ENCODE peak calls at places on chromosomes 13 and 19, in four cellular contexts. M is IMR-90, G is lower leg skin, O is GM12878. Z is an unnamed sample.

GRCh38 chr13:97495678-97496077 is 61.7 kb downstream of the RAP2A start:
- DNase-seq in M (no peak), O (no peak), G (no peak), Z (no peak)

GRCh38 chr13:99040536-99041141 is 62.8 kb upstream of the DOCK9 start:
- DNase-seq in O (no peak), M (no peak), G (no peak), Z (no peak)

GRCh38 chr13:46605089-46605488 is 52.1 kb downstream of the LRCH1 start:
- DNase-seq in M (no peak), O (no peak), G (no peak), Z (no peak)

GRCh38 chr13:113140677-113141590 is 17.5 kb upstream of the PROZ start:
- DNase-seq in G (no peak), M (no peak), O (no peak), Z (no peak)

GRCh38 chr19:16244091-16244490 is 46.4 kb downstream of the AP1M1 start:
- DNase-seq in M (peak), G (no peak), O (no peak), Z (no peak)

GRCh38 chr13:42762917-42763316 is 18.5 kb upstream of the FAM216B start:
- DNase-seq in M (peak), G (no peak), O (no peak), Z (no peak)

GRCh38 chr13:39036212-39036611 is 1.7 kb downstream of the PROSER1 start:
- DNase-seq in G (no peak), O (no peak), M (peak), Z (no peak)

GRCh38 chr13:66139701-66140100 is 1090.4 kb downstream of the PCDH9 start:
- DNase-seq in M (no peak), G (no peak), O (no peak), Z (no peak)

GRCh38 chr13:20209937-20210336 is 17.2 kb upstream of the GJB2 start:
- DNase-seq in O (no peak), G (no peak), M (no peak), Z (no peak)

GRCh38 chr19:8146877-8147575 is 2.4 kb downstream of the FBN3 start:
- DNase-seq in M (no peak), G (no peak), O (no peak), Z (no peak)

GRCh38 chr13:79741006-79741405 is 260.1 kb downstream of the NDFIP2 start:
- DNase-seq in G (no peak), O (no peak), M (peak), Z (no peak)

GRCh38 chr13:26498524-26499208 is 58.8 kb upstream of the WASF3 start:
- DNase-seq in G (no peak), M (peak), O (no peak), Z (no peak)

GRCh38 chr13:99103536-99103935 is 97.1 kb upstream of the UBAC2 start:
- DNase-seq in M (no peak), G (no peak), O (no peak), Z (no peak)

GRCh38 chr19:46495789-46496099 is at the start of gene PNMA8B:
- DNase-seq in G (no peak), M (peak), O (no peak), Z (no peak)

GRCh38 chr13:109871018-109871370 is 84.6 kb upstream of the IRS2 start:
- DNase-seq in O (no peak), M (peak), G (no peak), Z (no peak)

GRCh38 chr13:113917523-113918371 is 53.9 kb upstream of the GAS6 start:
- DNase-seq in G (peak), O (no peak), M (no peak), Z (no peak)

GRCh38 chr13:90302113-90302512 is 1045.4 kb upstream of the MIR17HG start:
- DNase-seq in G (no peak), O (no peak), M (peak), Z (peak)

GRCh38 chr13:20064128-20064527 is 96.7 kb downstream of the GJA3 start:
- DNase-seq in O (no peak), G (no peak), M (peak), Z (no peak)

GRCh38 chr13:37485766-37486165 is 112.8 kb downstream of the POSTN start:
- DNase-seq in G (no peak), O (no peak), M (peak), Z (no peak)

GRCh38 chr19:15248648-15249559 is 16.7 kb upstream of the EPHX3 start:
- DNase-seq in M (peak), G (peak), O (no peak), Z (peak)

GRCh38 chr19:1315470-1316166 is 29.9 kb downstream of the EFNA2 start:
- DNase-seq in M (peak), O (no peak), G (no peak), Z (no peak)

GRCh38 chr13:19862511-19863313 is 737 bp downstream of the ZMYM5 start:
- DNase-seq in G (peak), O (no peak), M (peak), Z (no peak)

GRCh38 chr13:111850458-111850857 is 216.5 kb upstream of the SOX1 start:
- DNase-seq in M (no peak), G (no peak), O (no peak), Z (no peak)

GRCh38 chr19:50252111-50252886 is 48.9 kb downstream of the MYH14 start:
- DNase-seq in O (no peak), G (no peak), M (no peak), Z (peak)

GRCh38 chr13:28609936-28610335 is 49.0 kb upstream of the POMP start:
- DNase-seq in G (no peak), O (no peak), M (peak), Z (no peak)

GRCh38 chr13:66618702-66619101 is 611.4 kb downstream of the PCDH9 start:
- DNase-seq in M (peak), O (no peak), G (no peak), Z (peak)

GRCh38 chr19:33998739-33999345 is 173.5 kb upstream of the LSM14A start:
- DNase-seq in O (no peak), M (no peak), G (no peak), Z (no peak)

GRCh38 chr13:22964245-22964966 is 216.4 kb upstream of the SGCG start:
- DNase-seq in G (peak), O (no peak), M (no peak), Z (no peak)

GRCh38 chr19:31350033-31350692 is 927 bp upstream of the TSHZ3 start:
- DNase-seq in M (no peak), O (no peak), G (no peak), Z (peak)

GRCh38 chr19:34452671-34453253 is 24.6 kb downstream of the UBA2 start:
- DNase-seq in G (no peak), O (no peak), M (peak), Z (no peak)

DNA sequence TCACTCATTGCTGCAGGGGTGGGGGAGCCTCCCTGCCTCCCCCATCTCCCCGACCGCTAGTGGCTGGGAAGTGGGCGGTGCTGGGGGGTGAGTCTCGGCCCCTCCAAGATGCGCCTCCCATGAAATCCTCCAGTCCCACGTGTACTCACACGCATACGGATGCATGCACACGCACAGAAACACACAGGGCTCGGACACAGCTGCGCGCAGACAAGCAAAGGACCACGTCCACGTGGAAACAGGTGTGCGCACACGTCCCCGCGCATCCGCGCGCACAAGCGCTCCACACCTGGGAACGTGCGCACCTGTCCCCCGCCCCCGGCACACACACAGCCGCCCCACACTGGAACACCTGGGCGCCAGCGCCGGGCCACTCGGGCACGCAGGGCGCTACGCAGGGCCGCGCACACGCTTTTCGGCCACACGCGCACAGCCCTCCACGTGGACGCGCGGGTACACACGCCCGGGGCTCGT is 680 bp downstream of the MATK start:
- DNase-seq in M (no peak), G (no peak), O (no peak), Z (no peak)
- TF ChIP-seq POLR2A in M (no peak), G (no peak), O (no peak), Z (no peak)

DNA sequence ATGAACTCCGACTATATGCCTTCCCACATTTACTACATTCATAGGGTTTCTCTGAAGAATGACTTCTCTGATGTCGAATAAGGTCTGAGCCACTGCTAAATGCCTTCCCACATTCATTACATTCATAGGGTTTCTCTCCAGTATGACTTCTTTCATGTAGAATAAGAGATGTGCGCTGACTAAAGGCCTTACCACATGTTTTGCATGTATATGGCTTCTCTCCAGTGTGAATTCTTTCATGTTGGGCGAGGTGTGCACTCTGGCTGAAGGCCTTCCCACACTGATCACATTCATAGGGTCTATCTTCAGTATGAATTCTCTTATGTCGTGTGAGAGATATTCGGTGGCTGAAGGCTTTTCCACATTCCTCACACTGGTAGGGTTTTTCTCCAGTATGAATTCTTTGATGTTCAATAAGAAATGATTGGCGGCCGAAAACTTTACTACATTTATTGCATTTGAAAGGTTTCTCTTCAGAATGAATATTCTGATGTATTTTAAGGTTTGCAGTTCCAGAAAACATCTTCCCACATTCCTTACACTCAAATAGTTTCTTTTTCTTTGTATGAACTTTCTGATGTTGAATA is 35.8 kb downstream of the ZNF667 start:
- DNase-seq in M (no peak), O (no peak), G (no peak), Z (no peak)
- TF ChIP-seq POLR2A in M (no peak), O (no peak), G (no peak), Z (no peak)

GRCh38 chr13:94267581-94267980 is 211.9 kb downstream of the DCT start:
- DNase-seq in M (no peak), G (no peak), O (no peak), Z (no peak)
- TF ChIP-seq POLR2A in M (no peak), G (no peak), O (no peak), Z (no peak)

DNA sequence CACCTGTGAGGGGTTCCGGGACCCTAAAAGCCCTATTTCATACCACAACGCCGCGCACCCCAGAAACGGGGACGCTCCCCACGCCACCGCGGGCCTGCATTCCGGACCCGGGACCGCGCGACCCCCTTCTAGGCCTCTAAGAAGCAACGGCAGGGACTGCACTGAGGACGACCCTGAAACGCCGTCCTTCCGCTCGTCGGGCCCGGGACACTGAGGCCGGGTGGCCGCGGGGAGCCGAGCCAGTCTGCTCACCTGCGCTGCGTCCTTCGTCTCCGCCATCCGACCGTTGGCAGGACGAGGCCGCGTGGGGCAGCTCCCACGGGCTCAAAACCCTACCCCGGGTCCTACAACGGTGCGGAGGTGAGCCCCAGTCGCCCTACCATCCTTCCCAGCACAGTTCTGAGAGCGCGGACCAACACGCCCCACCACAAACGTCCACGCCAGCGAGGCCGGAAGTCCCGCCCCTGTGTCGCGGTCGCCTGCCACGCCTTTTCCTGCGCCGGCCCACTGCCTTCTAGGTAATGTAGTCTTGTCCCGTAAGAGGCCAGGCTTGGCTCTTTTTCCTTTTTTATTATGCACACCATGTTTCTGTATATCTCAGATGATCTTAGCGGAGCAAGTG is at the start of gene ZNF550:
- DNase-seq in O (peak), G (peak), M (peak), Z (peak)
- TF ChIP-seq POLR2A in O (peak), G (no peak), M (peak), Z (peak)

GRCh38 chr19:3433805-3434540 is 46.4 kb downstream of the SMIM24 start:
- DNase-seq in M (no peak), O (no peak), G (no peak), Z (no peak)

GRCh38 chr19:3440082-3440481 is 40.2 kb downstream of the SMIM24 start:
- DNase-seq in M (no peak), O (no peak), G (no peak), Z (peak)

GRCh38 chr19:3433313-3433712 is 47.0 kb downstream of the SMIM24 start:
- DNase-seq in O (no peak), M (no peak), G (no peak), Z (no peak)

GRCh38 chr19:3431760-3432397 is 48.4 kb downstream of the SMIM24 start:
- DNase-seq in O (no peak), G (no peak), M (no peak), Z (no peak)

DNA sequence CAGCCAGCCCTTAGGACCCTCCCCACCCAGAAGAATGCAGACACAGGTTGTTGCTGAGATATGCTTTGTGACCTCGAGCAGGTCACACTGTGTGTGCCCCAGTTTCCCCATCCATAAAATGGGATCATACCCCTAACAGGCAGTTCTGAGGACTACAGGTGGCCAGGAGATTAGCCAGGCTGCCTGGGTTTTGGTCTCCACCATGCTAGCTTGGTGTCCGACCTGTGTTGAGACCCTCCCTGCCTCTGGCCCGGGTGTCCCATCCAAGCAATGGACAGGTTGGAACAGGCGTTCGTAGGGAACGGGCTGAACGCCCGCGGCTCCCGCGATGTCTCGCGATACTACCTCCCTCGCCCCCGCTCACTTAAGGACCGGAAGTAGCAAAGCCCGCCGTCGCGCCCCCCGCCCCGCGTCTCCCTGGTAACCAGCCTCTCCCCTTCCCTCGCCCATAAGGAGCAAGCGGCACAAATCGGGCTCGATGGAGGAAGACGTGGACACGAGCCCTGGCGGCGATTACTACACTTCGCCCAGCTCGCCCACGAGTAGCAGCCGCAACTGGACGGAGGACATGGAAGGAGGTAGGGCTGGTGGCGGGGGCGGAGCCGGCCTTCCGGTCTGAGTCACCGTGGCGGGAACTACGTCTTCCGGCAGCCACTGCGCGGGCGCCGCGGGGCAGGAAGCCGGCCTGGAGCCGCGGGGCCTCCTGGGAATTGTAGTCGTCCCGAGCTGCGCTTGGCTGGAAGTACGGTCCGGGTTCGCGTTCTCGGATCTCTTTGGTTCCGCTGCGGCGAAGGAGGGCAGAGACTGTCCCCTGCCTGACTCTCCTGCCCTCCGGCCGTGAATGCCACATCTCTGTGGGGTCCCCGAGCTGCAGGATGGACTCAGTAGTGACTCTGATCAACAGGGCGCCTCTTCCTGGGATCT is 45.4 kb downstream of the SMIM24 start:
- DNase-seq in G (peak), O (peak), M (peak), Z (peak)
- TF ChIP-seq POLR2A in G (no peak), O (peak), M (no peak), Z (no peak)

GRCh38 chr19:56315076-56315828 is 613 bp upstream of the ZSCAN5A start:
- DNase-seq in M (peak), O (peak), G (peak), Z (peak)
- TF ChIP-seq POLR2A in M (no peak), O (no peak), G (no peak), Z (peak)

Z was measured in H54.